ENCODE peak calls at places on chromosomes 2 and 18, in six cellular contexts. Q is ovary, A is sigmoid colon, Y is Peyer's patch, M is adrenal gland, I is tibial nerve. J is an unnamed sample.

GRCh38 chr2:180872256-180872655 is 108.1 kb upstream of the UBE2E3 start:
- DNase-seq in M (no peak), Q (no peak), I (no peak), A (no peak), Y (no peak), J (no peak)

GRCh38 chr2:15298769-15299168 is 262.4 kb downstream of the NBAS start:
- DNase-seq in I (no peak), Y (no peak), Q (no peak), M (no peak), A (peak; percentile 86), J (peak; percentile 63)

GRCh38 chr2:199433204-199433832 is 24.4 kb downstream of the SATB2 start:
- DNase-seq in Y (no peak), M (no peak), Q (no peak), I (no peak), A (no peak), J (no peak)

GRCh38 chr18:61743775-61744531 is 148.9 kb downstream of the RNF152 start:
- DNase-seq in I (no peak), Y (no peak), Q (no peak), M (peak; percentile 63), A (no peak), J (peak; percentile 59)

GRCh38 chr2:180618570-180618969 is 361.8 kb upstream of the UBE2E3 start:
- DNase-seq in I (no peak), M (no peak), Q (no peak), A (no peak), Y (no peak), J (no peak)

GRCh38 chr2:241854342-241855244 is 4.1 kb downstream of the PDCD1 start:
- DNase-seq in A (peak; percentile 58), Y (no peak), M (no peak), I (no peak), Q (peak; percentile 40), J (peak; percentile 13)

GRCh38 chr18:45930953-45931352 is 36.2 kb downstream of the EPG5 start:
- DNase-seq in I (no peak), M (no peak), Y (no peak), A (no peak), Q (no peak), J (no peak)

GRCh38 chr2:75466708-75467311 is 93.9 kb downstream of the EVA1A start:
- DNase-seq in A (no peak), Q (no peak), M (peak; percentile 55), Y (peak; percentile 26), I (no peak), J (no peak)

GRCh38 chr18:59388180-59388579 is 29.1 kb upstream of the LMAN1 start:
- DNase-seq in I (no peak), M (no peak), A (no peak), Y (no peak), Q (no peak), J (no peak)

GRCh38 chr2:223396993-223397392 is 205.2 kb downstream of the SCG2 start:
- DNase-seq in I (no peak), Q (no peak), A (no peak), M (no peak), Y (no peak), J (no peak)

GRCh38 chr2:101753720-101754490 is 56.4 kb downstream of the MAP4K4 start:
- DNase-seq in Y (no peak), A (no peak), I (no peak), Q (no peak), M (no peak), J (no peak)

GRCh38 chr2:169011698-169012097 is 19.4 kb downstream of the ABCB11 start:
- DNase-seq in Y (no peak), Q (no peak), M (no peak), A (no peak), I (no peak), J (no peak)

GRCh38 chr2:230677182-230677946 is 35.3 kb upstream of the CAB39 start:
- DNase-seq in A (no peak), Y (no peak), I (no peak), Q (no peak), M (no peak), J (no peak)

GRCh38 chr2:1071650-1072049 is 121.0 kb downstream of the SNTG2 start:
- DNase-seq in A (no peak), I (no peak), Q (no peak), M (no peak), Y (no peak), J (no peak)

GRCh38 chr2:157327621-157328102 is 2.0 kb upstream of the ERMN start:
- DNase-seq in Q (peak; percentile 48), M (peak; percentile 90), A (peak; percentile 87), I (peak; percentile 74), Y (peak; percentile 92), J (peak; percentile 55)

GRCh38 chr18:51767293-51767692 is 569.8 kb upstream of the MEX3C start:
- DNase-seq in I (no peak), A (no peak), Q (no peak), M (no peak), Y (no peak), J (no peak)

GRCh38 chr2:220460257-220460985 is 833.0 kb downstream of the SLC4A3 start:
- DNase-seq in Y (no peak), M (no peak), Q (no peak), I (no peak), A (no peak), J (no peak)

GRCh38 chr2:112482309-112483046 is 522 bp downstream of the TTL start:
- DNase-seq in M (peak; percentile 64), Q (peak; percentile 37), I (no peak), A (peak; percentile 68), Y (peak; percentile 31), J (peak; percentile 30)

GRCh38 chr2:49251766-49252165 is 97.5 kb upstream of the FSHR start:
- DNase-seq in A (no peak), I (no peak), Y (no peak), Q (no peak), M (no peak), J (no peak)

GRCh38 chr2:37367984-37368383 is 23.6 kb downstream of the QPCT start:
- DNase-seq in A (no peak), Q (no peak), Y (no peak), I (no peak), M (no peak), J (no peak)

GRCh38 chr2:160336091-160336490 is 136.0 kb upstream of the ITGB6 start:
- DNase-seq in A (no peak), Q (no peak), M (no peak), I (no peak), Y (no peak), J (no peak)

GRCh38 chr2:3620834-3621233 is 25.9 kb downstream of the COLEC11 start:
- DNase-seq in I (no peak), M (no peak), Q (no peak), Y (no peak), A (no peak), J (no peak)

GRCh38 chr2:235670974-235671787 is 177.3 kb downstream of the AGAP1 start:
- DNase-seq in A (peak; percentile 68), Q (peak; percentile 40), M (no peak), I (no peak), Y (no peak), J (no peak)

GRCh38 chr2:88735133-88735532 is 43.7 kb downstream of the RPIA start:
- DNase-seq in M (no peak), A (no peak), I (no peak), Y (no peak), Q (no peak), J (no peak)

GRCh38 chr2:139360654-139361053 is 580.5 kb upstream of the NXPH2 start:
- DNase-seq in A (no peak), I (no peak), Q (no peak), M (no peak), Y (no peak), J (no peak)

GRCh38 chr2:126784045-126784444 is 114.6 kb upstream of the TEX51 start:
- DNase-seq in Y (no peak), M (no peak), A (no peak), I (no peak), Q (no peak), J (no peak)

GRCh38 chr2:32627441-32627900 is 379 bp upstream of the TTC27 start:
- DNase-seq in Y (peak; percentile 25), M (peak; percentile 76), Q (peak; percentile 50), I (no peak), A (peak; percentile 76), J (peak; percentile 55)

GRCh38 chr18:34458371-34458770 is 233.7 kb upstream of the NOL4 start:
- DNase-seq in Q (no peak), Y (no peak), I (no peak), M (no peak), A (no peak), J (no peak)
- H3K36me3 ChIP-seq in Q (no peaks in the 10 kb centered on the region), Y (no peaks in the 10 kb centered on the region), I (no peaks in the 10 kb centered on the region), M (no peaks in the 10 kb centered on the region), A (no peaks in the 10 kb centered on the region), J (no peaks in the 10 kb centered on the region)

GRCh38 chr2:31270871-31271270 is 36.9 kb downstream of the EHD3 start:
- DNase-seq in M (no peak), Q (no peak), A (no peak), Y (no peak), I (no peak), J (no peak)
- TF ChIP-seq POLR2A in M (no peak), Q (no peak), A (no peak), Y (no peak), I (no peak), J (no peak)

GRCh38 chr2:26141145-26141769 is 31.6 kb upstream of the GAREM2 start:
- DNase-seq in I (no peak), A (no peak), Q (no peak), Y (no peak), M (no peak), J (no peak)

GRCh38 chr2:26139269-26140183 is 33.4 kb upstream of the GAREM2 start:
- DNase-seq in A (no peak), I (no peak), Q (no peak), Y (no peak), M (no peak), J (no peak)

GRCh38 chr2:26130763-26131162 is 42.1 kb upstream of the GAREM2 start:
- DNase-seq in Q (no peak), A (no peak), Y (no peak), I (no peak), M (no peak), J (no peak)

GRCh38 chr2:26136431-26136830 is 36.5 kb upstream of the GAREM2 start:
- DNase-seq in M (no peak), A (no peak), Q (no peak), I (no peak), Y (no peak), J (no peak)
- H3K36me3 ChIP-seq in M (peaks cover 13% of the 10 kb centered on the region), A (peaks cover 5% of the 10 kb centered on the region), Q (no peaks in the 10 kb centered on the region), I (no peaks in the 10 kb centered on the region), Y (no peaks in the 10 kb centered on the region), J (no peaks in the 10 kb centered on the region)

GRCh38 chr2:234555161-234555560 is 58.3 kb upstream of the ARL4C start:
- DNase-seq in M (no peak), I (no peak), Y (no peak), A (no peak), Q (no peak), J (no peak)

GRCh38 chr2:234550056-234550455 is 53.2 kb upstream of the ARL4C start:
- DNase-seq in I (no peak), M (no peak), Q (no peak), Y (no peak), A (no peak), J (no peak)

GRCh38 chr2:234546770-234547169 is 49.9 kb upstream of the ARL4C start:
- DNase-seq in Q (no peak), A (no peak), Y (no peak), M (no peak), I (no peak), J (no peak)

GRCh38 chr2:234548720-234549420 is 52.0 kb upstream of the ARL4C start:
- DNase-seq in I (no peak), A (peak; percentile 70), Y (no peak), Q (no peak), M (no peak), J (peak; percentile 18)

GRCh38 chr2:234550511-234551107 is 53.7 kb upstream of the ARL4C start:
- DNase-seq in M (peak; percentile 82), I (no peak), A (peak; percentile 79), Q (peak; percentile 73), Y (peak; percentile 50), J (peak; percentile 60)
- TF ChIP-seq POLR2A in M (no peak), I (no peak), A (no peak), Q (no peak), Y (no peak), J (no peak)

GRCh38 chr18:47682876-47683275 is 247.6 kb downstream of the SMAD2 start:
- DNase-seq in A (no peak), I (no peak), Y (no peak), Q (no peak), M (no peak), J (no peak)
- H3K36me3 ChIP-seq in A (no peaks in the 10 kb centered on the region), I (no peaks in the 10 kb centered on the region), Y (no peaks in the 10 kb centered on the region), Q (no peaks in the 10 kb centered on the region), M (no peaks in the 10 kb centered on the region), J (no peaks in the 10 kb centered on the region)

J was measured in uterus.